ENCODE peak calls at places on chromosomes 16 and 17, in five cellular contexts. S, W, C, A and J are unnamed samples.

GRCh38 chr16:21023509-21024202 is 123.1 kb downstream of the LYRM1 start:
- DNase-seq in S (no peak), C (no peak), A (peak; percentile 64), W (no peak), J (no peak)

GRCh38 chr17:74873874-74874614 is 1.2 kb upstream of the FDXR start:
- DNase-seq in A (no peak), S (peak; percentile 24), C (no peak), W (no peak), J (peak; percentile 13)

GRCh38 chr17:19664136-19664820 is 15.7 kb downstream of the ALDH3A2 start:
- DNase-seq in A (no peak), W (no peak), C (no peak), S (no peak), J (no peak)

GRCh38 chr17:45435481-45435880 is 2.8 kb upstream of the ARHGAP27 start:
- DNase-seq in W (no peak), A (no peak), S (no peak), C (no peak), J (no peak)

GRCh38 chr16:75254359-75254837 is 3.0 kb upstream of the BCAR1 start:
- DNase-seq in C (no peak), W (no peak), S (no peak), A (peak; percentile 63), J (no peak)

GRCh38 chr17:21061971-21062526 is 19.2 kb upstream of the USP22 start:
- DNase-seq in W (no peak), A (no peak), C (no peak), S (peak; percentile 38), J (no peak)

GRCh38 chr16:73384561-73384960 is 336.6 kb upstream of the ZFHX3 start:
- DNase-seq in C (no peak), W (no peak), S (peak; percentile 3), A (no peak), J (no peak)

GRCh38 chr16:84785843-84786538 is 33.8 kb upstream of the CRISPLD2 start:
- DNase-seq in S (no peak), C (no peak), A (peak; percentile 94), W (peak; percentile 92), J (peak; percentile 42)

GRCh38 chr16:14020141-14020540 is 51.0 kb upstream of the MRTFB start:
- DNase-seq in S (no peak), C (no peak), A (no peak), W (no peak), J (no peak)

GRCh38 chr16:11296706-11297491 is 15.8 kb upstream of the PRM1 start:
- DNase-seq in A (no peak), C (no peak), W (peak; percentile 49), S (peak; percentile 81), J (peak; percentile 65)

GRCh38 chr16:27377666-27378485 is 24.1 kb upstream of the IL21R start:
- DNase-seq in S (peak; percentile 46), C (no peak), A (no peak), W (no peak), J (no peak)

GRCh38 chr16:12318661-12319463 is 342.3 kb downstream of the SNX29 start:
- DNase-seq in W (no peak), C (no peak), S (no peak), A (no peak), J (peak; percentile 91)

GRCh38 chr17:76051071-76051467 is 21.2 kb downstream of the SRP68 start:
- DNase-seq in S (no peak), C (no peak), W (no peak), A (no peak), J (peak; percentile 91)

GRCh38 chr17:2181206-2181983 is 122.2 kb downstream of the SMG6 start:
- DNase-seq in W (no peak), C (no peak), A (peak; percentile 96), S (no peak), J (no peak)

GRCh38 chr17:10628756-10629155 is 28.4 kb downstream of the MYH3 start:
- DNase-seq in C (no peak), S (peak; percentile 11), W (no peak), A (no peak), J (no peak)

GRCh38 chr17:80254396-80255241 is 6.0 kb upstream of the RNF213 start:
- DNase-seq in C (no peak), W (peak; percentile 77), S (peak; percentile 32), A (peak; percentile 74), J (peak; percentile 100)